ENCODE peak calls at places on chromosomes 11 and 22, in four cellular contexts. One of them, this sample, is unnamed.

GRCh38 chr11:76669901-76670474 is 559 bp downstream of the LRRC32 start:
- DNase-seq in H1: no peak
- DNase-seq in adrenal gland: peak; percentile 70
- DNase-seq in Peyer's patch: no peak
- DNase-seq in this sample: peak; percentile 55

GRCh38 chr11:44874284-44874683 is 76.4 kb downstream of the TP53I11 start:
- DNase-seq in H1: no peak
- DNase-seq in adrenal gland: no peak
- DNase-seq in Peyer's patch: no peak
- DNase-seq in this sample: no peak

GRCh38 chr11:71251761-71252433 is 480 bp downstream of the SHANK2 start:
- DNase-seq in H1: peak; percentile 86
- DNase-seq in adrenal gland: no peak
- DNase-seq in Peyer's patch: peak; percentile 52
- DNase-seq in this sample: peak; percentile 77

GRCh38 chr11:68978931-68979591 is 1.7 kb downstream of the MRGPRD start:
- DNase-seq in H1: no peak
- DNase-seq in adrenal gland: peak; percentile 23
- DNase-seq in Peyer's patch: peak; percentile 32
- DNase-seq in this sample: peak; percentile 61

GRCh38 chr11:94879006-94879405 is 94.3 kb downstream of the CWC15 start:
- DNase-seq in H1: no peak
- DNase-seq in adrenal gland: no peak
- DNase-seq in Peyer's patch: no peak
- DNase-seq in this sample: no peak

GRCh38 chr11:107783121-107783520 is 71.3 kb upstream of the SLN start:
- DNase-seq in H1: no peak
- DNase-seq in adrenal gland: no peak
- DNase-seq in Peyer's patch: no peak
- DNase-seq in this sample: no peak

GRCh38 chr11:105741488-105742020 is 131.7 kb downstream of the GRIA4 start:
- DNase-seq in H1: no peak
- DNase-seq in adrenal gland: no peak
- DNase-seq in Peyer's patch: no peak
- DNase-seq in this sample: no peak

GRCh38 chr11:125925247-125925740 is 20.6 kb upstream of the VSIG10L2 start:
- DNase-seq in H1: no peak
- DNase-seq in adrenal gland: peak; percentile 53
- DNase-seq in Peyer's patch: peak; percentile 67
- DNase-seq in this sample: no peak

GRCh38 chr11:110711776-110712642 is at the start of gene ARHGAP20:
- DNase-seq in H1: peak; percentile 80
- DNase-seq in adrenal gland: peak; percentile 72
- DNase-seq in Peyer's patch: peak; percentile 80
- DNase-seq in this sample: peak; percentile 91

GRCh38 chr11:36635463-36635862 is 37.4 kb upstream of the RAG2 start:
- DNase-seq in H1: no peak
- DNase-seq in adrenal gland: no peak
- DNase-seq in Peyer's patch: no peak
- DNase-seq in this sample: no peak

GRCh38 chr22:20174785-20175596 is 24.1 kb upstream of the CCDC188 start:
- DNase-seq in H1: no peak
- DNase-seq in adrenal gland: no peak
- DNase-seq in Peyer's patch: no peak
- DNase-seq in this sample: no peak

GRCh38 chr22:35310556-35311550 is 11.2 kb downstream of the TOM1 start:
- DNase-seq in H1: no peak
- DNase-seq in adrenal gland: peak; percentile 52
- DNase-seq in Peyer's patch: peak; percentile 59
- DNase-seq in this sample: peak; percentile 56
- H3K4me1 ChIP-seq in H1: no peaks in the 10 kb centered on the region
- H3K4me1 ChIP-seq in adrenal gland: peaks cover 29% of the 10 kb centered on the region
- H3K4me1 ChIP-seq in Peyer's patch: peaks cover 15% of the 10 kb centered on the region
- H3K4me1 ChIP-seq in this sample: peaks cover 63% of the 10 kb centered on the region

GRCh38 chr11:113431746-113432145 is 43.5 kb downstream of the DRD2 start:
- DNase-seq in H1: no peak
- DNase-seq in adrenal gland: no peak
- DNase-seq in Peyer's patch: no peak
- DNase-seq in this sample: no peak

GRCh38 chr11:113440816-113441215 is 34.4 kb downstream of the DRD2 start:
- DNase-seq in H1: no peak
- DNase-seq in adrenal gland: no peak
- DNase-seq in Peyer's patch: no peak
- DNase-seq in this sample: no peak

GRCh38 chr11:113435190-113435968 is 39.8 kb downstream of the DRD2 start:
- DNase-seq in H1: no peak
- DNase-seq in adrenal gland: no peak
- DNase-seq in Peyer's patch: no peak
- DNase-seq in this sample: no peak

DNA sequence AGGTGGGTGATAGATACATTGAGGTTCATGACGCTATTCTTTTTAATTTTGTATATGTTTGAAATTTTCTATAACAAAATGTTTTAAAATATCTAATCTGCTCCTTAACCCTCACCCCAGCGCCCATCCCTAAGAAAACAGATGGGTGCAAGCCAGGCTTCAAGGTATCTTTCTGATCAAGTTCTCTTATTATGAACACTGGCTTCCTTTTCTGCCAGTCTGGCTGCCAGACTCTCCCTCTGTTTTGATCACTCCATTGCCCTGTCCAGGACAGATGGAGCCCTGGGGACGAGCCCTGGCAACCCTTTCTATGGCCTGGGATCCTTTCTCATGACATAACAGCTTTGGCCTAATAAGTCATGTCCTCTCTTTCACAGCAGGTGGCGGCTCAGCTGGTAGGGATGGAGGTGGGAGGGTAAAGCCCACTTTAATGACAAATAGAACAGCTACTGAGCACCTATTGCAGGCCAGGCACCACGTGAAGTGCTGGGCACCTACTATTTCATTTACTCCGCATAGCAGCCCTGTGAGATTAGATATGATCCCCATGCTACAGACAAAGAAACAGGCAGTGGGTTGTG is 38.4 kb downstream of the DRD2 start:
- DNase-seq in H1: no peak
- DNase-seq in adrenal gland: peak; percentile 61
- DNase-seq in Peyer's patch: no peak
- DNase-seq in this sample: no peak
- TF ChIP-seq CTCF in H1: no peak
- TF ChIP-seq CTCF in adrenal gland: no peak
- TF ChIP-seq CTCF in Peyer's patch: no peak
- TF ChIP-seq CTCF in this sample: no peak

DNA sequence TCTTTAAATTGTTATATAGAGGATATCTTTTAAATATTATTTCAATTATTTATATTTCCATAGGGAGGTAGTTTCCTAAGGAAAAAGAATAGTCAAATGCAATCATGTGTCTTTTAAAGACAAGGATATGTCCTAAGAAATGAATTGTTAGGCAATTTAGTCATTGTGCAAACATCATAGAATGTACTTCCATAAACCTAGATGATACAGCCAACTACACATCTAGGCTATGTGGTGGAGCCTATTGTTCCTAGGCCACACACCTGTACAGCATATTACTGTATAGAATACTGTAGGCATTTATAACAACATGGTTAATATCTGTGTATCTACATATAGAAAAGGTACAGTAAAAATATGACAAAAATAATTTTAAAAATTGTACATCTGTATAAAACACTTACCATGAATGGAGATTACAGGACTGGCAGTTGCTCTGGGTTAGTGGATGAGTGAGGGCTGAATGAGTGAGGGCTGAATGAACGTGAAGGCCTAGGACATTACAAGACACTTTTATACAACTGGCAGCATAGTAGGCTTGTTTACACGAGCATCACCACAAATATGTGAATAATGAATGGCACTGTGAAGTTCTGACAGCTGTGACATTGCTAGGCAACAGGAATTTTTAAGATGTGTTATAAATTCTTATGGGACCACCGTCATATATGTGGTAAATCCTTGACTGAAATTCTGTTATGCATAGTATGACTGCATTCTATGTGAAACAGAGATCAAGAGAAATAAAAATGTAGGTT is 1879.0 kb upstream of the RAG2 start:
- DNase-seq in H1: no peak
- DNase-seq in adrenal gland: no peak
- DNase-seq in Peyer's patch: no peak
- DNase-seq in this sample: no peak
- H3K36me3 ChIP-seq in H1: no peaks in the 10 kb centered on the region
- H3K36me3 ChIP-seq in adrenal gland: no peaks in the 10 kb centered on the region
- H3K36me3 ChIP-seq in Peyer's patch: no peaks in the 10 kb centered on the region
- H3K36me3 ChIP-seq in this sample: no peaks in the 10 kb centered on the region

DNA sequence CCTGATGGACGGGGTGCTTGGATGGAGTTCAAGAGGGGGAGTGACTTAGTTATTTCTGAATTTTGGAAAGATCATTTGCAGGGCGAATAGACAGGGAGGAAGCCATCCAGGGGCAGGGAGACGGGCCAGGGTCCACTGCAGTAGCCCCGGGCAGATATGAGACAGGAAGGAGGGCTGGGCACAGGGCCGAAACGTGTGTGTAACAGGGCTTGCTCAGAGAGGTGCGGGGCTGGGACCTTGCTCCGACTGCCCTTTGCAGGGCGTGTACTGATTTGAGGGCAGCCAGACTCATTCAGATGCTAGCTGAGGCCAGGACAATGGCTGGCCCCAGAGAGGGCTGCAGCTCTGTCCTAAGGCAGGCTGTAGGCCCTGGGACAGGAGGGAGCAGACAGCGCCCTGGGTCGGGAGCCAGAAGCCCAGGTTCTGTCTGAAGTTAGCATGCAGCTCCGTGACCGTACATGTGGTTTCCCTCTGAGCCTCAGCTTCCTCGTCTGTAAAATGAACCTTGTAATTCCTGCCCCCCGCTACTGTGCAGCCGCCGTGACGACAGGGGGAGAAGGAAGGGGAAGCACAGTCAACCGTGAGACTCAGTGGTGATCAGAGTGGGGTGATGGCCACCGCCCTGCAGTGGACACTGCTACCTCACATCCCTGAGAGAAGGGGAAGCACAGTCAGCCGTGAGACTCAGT is 103.4 kb downstream of the PHF21B start:
- DNase-seq in H1: no peak
- DNase-seq in adrenal gland: no peak
- DNase-seq in Peyer's patch: peak; percentile 27
- DNase-seq in this sample: no peak
- H3K4me1 ChIP-seq in H1: no peaks in the 10 kb centered on the region
- H3K4me1 ChIP-seq in adrenal gland: no peaks in the 10 kb centered on the region
- H3K4me1 ChIP-seq in Peyer's patch: no peaks in the 10 kb centered on the region
- H3K4me1 ChIP-seq in this sample: no peaks in the 10 kb centered on the region

GRCh38 chr11:9530901-9531625 is 42.4 kb upstream of the WEE1 start:
- DNase-seq in H1: peak; percentile 47
- DNase-seq in adrenal gland: no peak
- DNase-seq in Peyer's patch: no peak
- DNase-seq in this sample: no peak
- TF ChIP-seq CTCF in H1: no peak
- TF ChIP-seq CTCF in adrenal gland: no peak
- TF ChIP-seq CTCF in Peyer's patch: peak; percentile 16
- TF ChIP-seq CTCF in this sample: no peak

GRCh38 chr22:29510542-29510941 is 30.5 kb downstream of the NEFH start:
- DNase-seq in H1: no peak
- DNase-seq in adrenal gland: no peak
- DNase-seq in Peyer's patch: no peak
- DNase-seq in this sample: no peak
- H3K36me3 ChIP-seq in H1: peaks cover 12% of the 10 kb centered on the region
- H3K36me3 ChIP-seq in adrenal gland: peaks cover 70% of the 10 kb centered on the region
- H3K36me3 ChIP-seq in Peyer's patch: no peaks in the 10 kb centered on the region
- H3K36me3 ChIP-seq in this sample: peaks cover 82% of the 10 kb centered on the region

DNA sequence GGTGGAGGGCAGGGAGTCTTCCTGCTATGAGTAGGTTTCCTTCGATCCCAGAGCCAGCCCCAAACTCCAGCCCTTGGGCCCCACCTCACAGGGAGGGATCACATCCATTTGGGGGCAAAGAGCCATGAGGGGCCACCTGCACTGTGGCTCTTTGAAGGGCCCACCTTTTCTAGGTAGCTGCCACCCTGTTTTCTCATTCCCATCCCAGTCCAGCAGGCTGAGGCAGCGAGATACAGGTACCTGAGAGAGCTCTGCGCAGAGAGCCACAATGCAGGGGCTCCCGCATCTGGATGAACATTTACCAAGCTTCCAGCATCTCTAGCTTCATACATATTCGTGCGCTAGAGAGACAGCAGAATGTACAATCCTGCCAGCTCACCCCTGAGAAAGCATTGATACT is 16.3 kb downstream of the FXYD6 start:
- DNase-seq in H1: no peak
- DNase-seq in adrenal gland: peak; percentile 42
- DNase-seq in Peyer's patch: no peak
- DNase-seq in this sample: no peak
- H3K4me1 ChIP-seq in H1: peaks cover 6% of the 10 kb centered on the region
- H3K4me1 ChIP-seq in adrenal gland: no peaks in the 10 kb centered on the region
- H3K4me1 ChIP-seq in Peyer's patch: no peaks in the 10 kb centered on the region
- H3K4me1 ChIP-seq in this sample: peaks cover 31% of the 10 kb centered on the region

This sample was measured in upper lobe of right lung.